ENCODE peak calls at places on chromosomes 3 and 15, in ten cellular contexts. K is right lobe of liver; Y is upper lobe of left lung; X is K562; O is IMR-90; N is colonic mucosa; F is HAP-1; L is stomach; D is tibial artery; J is CD8-positive, alpha-beta T cell. R is an unnamed sample.
A peak's percentile ranks its signal among the peaks of the same experiment; 100 is the strongest.

GRCh38 chr3:32297366-32297765 is 58.9 kb downstream of the CMTM8 start:
- DNase-seq in K (no peak), Y (no peak), X (no peak), O (no peak), N (no peak), F (no peak), L (no peak), D (no peak), J (peak; percentile 34), R (no peak)

GRCh38 chr15:48447657-48448056 is 116.4 kb downstream of the DUT start:
- DNase-seq in K (no peak), Y (no peak), X (no peak), O (peak; percentile 82), N (no peak), F (no peak), L (no peak), D (no peak), J (no peak), R (no peak)

GRCh38 chr3:189132125-189132744 is 39.5 kb upstream of the TPRG1 start:
- DNase-seq in K (no peak), Y (no peak), X (no peak), O (peak; percentile 82), N (peak; percentile 61), F (no peak), L (peak; percentile 45), D (peak; percentile 59), J (peak; percentile 70), R (no peak)

GRCh38 chr3:64915778-64916177 is 228.0 kb upstream of the ADAMTS9 start:
- DNase-seq in K (no peak), Y (no peak), X (peak; percentile 7), O (peak; percentile 21), N (no peak), F (no peak), L (no peak), D (no peak), J (no peak), R (no peak)

GRCh38 chr3:69914395-69914794 is 85.1 kb upstream of the SAMMSON start:
- DNase-seq in K (no peak), Y (no peak), X (no peak), O (peak; percentile 16), N (no peak), F (no peak), L (no peak), D (no peak), J (no peak), R (no peak)

GRCh38 chr3:42653560-42654330 is at the start of gene ZBTB47:
- DNase-seq in K (no peak), Y (peak; percentile 89), X (peak; percentile 55), O (no peak), N (peak; percentile 52), F (peak; percentile 56), L (peak; percentile 61), D (peak; percentile 80), J (no peak), R (peak; percentile 64)

GRCh38 chr15:60913901-60914300 is 315.2 kb downstream of the RORA start:
- DNase-seq in K (no peak), Y (no peak), X (no peak), O (no peak), N (no peak), F (no peak), L (no peak), D (no peak), J (no peak), R (no peak)

GRCh38 chr3:147368151-147368550 is 38.2 kb downstream of the ZIC4 start:
- DNase-seq in K (no peak), Y (no peak), X (no peak), O (no peak), N (no peak), F (no peak), L (no peak), D (no peak), J (no peak), R (no peak)

GRCh38 chr15:40306908-40307307 is 827 bp downstream of the PLCB2 start:
- DNase-seq in K (no peak), Y (no peak), X (no peak), O (no peak), N (no peak), F (no peak), L (no peak), D (no peak), J (no peak), R (no peak)

GRCh38 chr15:90402230-90402629 is 14.2 kb downstream of the IQGAP1 start:
- DNase-seq in K (no peak), Y (no peak), X (no peak), O (peak; percentile 85), N (peak; percentile 17), F (no peak), L (no peak), D (peak; percentile 65), J (no peak), R (peak; percentile 87)

GRCh38 chr3:13113346-13114335 is 40.4 kb upstream of the IQSEC1 start:
- DNase-seq in K (no peak), Y (no peak), X (no peak), O (no peak), N (no peak), F (no peak), L (no peak), D (no peak), J (no peak), R (no peak)

GRCh38 chr15:34754674-34755418 is at the start of gene GJD2:
- DNase-seq in K (no peak), Y (peak; percentile 80), X (no peak), O (no peak), N (no peak), F (peak; percentile 13), L (no peak), D (no peak), J (no peak), R (peak; percentile 73)

GRCh38 chr15:34754171-34754580 is 622 bp downstream of the GJD2 start:
- DNase-seq in K (no peak), Y (peak; percentile 66), X (no peak), O (no peak), N (no peak), F (no peak), L (no peak), D (no peak), J (no peak), R (no peak)

GRCh38 chr15:34757262-34757661 is 2.5 kb upstream of the GJD2 start:
- DNase-seq in K (no peak), Y (no peak), X (no peak), O (no peak), N (no peak), F (no peak), L (no peak), D (no peak), J (no peak), R (no peak)

GRCh38 chr15:34755419-34755773 is 598 bp upstream of the GJD2 start:
- DNase-seq in K (no peak), Y (no peak), X (no peak), O (no peak), N (no peak), F (no peak), L (no peak), D (no peak), J (no peak), R (no peak)

GRCh38 chr15:34753236-34753894 is 1.4 kb downstream of the GJD2 start:
- DNase-seq in K (no peak), Y (no peak), X (peak; percentile 45), O (peak; percentile 71), N (no peak), F (peak; percentile 68), L (no peak), D (no peak), J (no peak), R (peak; percentile 86)
- H3K4me3 ChIP-seq in K (no peak overlapping the region), Y (no peak overlapping the region), X (no peak overlapping the region), O (no peak overlapping the region), N (no peak overlapping the region), F (no peak overlapping the region), L (no peak overlapping the region), D (no peak overlapping the region), J (no peak overlapping the region), R (no peak overlapping the region)

GRCh38 chr15:74418575-74419338 is 15.0 kb downstream of the SEMA7A start:
- DNase-seq in K (no peak), Y (peak; percentile 29), X (no peak), O (no peak), N (no peak), F (no peak), L (no peak), D (no peak), J (no peak), R (no peak)
- H3K4me1 ChIP-seq in K (no peaks in the 10 kb centered on the region), Y (peaks cover 7% of the 10 kb centered on the region), X (peaks cover 30% of the 10 kb centered on the region), O (peaks cover 43% of the 10 kb centered on the region), N (no peaks in the 10 kb centered on the region), F (no peaks in the 10 kb centered on the region), L (peaks cover 21% of the 10 kb centered on the region), D (peaks cover 16% of the 10 kb centered on the region), J (peaks cover 22% of the 10 kb centered on the region), R (peaks cover 39% of the 10 kb centered on the region)

GRCh38 chr15:64447536-64448315 is 12.7 kb upstream of the ZNF609 start:
- DNase-seq in K (no peak), Y (no peak), X (no peak), O (no peak), N (no peak), F (no peak), L (no peak), D (no peak), J (no peak), R (no peak)
- H3K36me3 ChIP-seq in K (no peaks in the 10 kb centered on the region), Y (no peaks in the 10 kb centered on the region), X (peaks cover 2% of the 10 kb centered on the region), O (peaks cover 15% of the 10 kb centered on the region), N (no peaks in the 10 kb centered on the region), F (peaks cover 8% of the 10 kb centered on the region), L (peaks cover 52% of the 10 kb centered on the region), D (peaks cover 54% of the 10 kb centered on the region), J (no peaks in the 10 kb centered on the region), R (peaks cover 5% of the 10 kb centered on the region)

GRCh38 chr15:53212785-53213184 is 422.6 kb upstream of the ONECUT1 start:
- DNase-seq in K (no peak), Y (no peak), X (no peak), O (no peak), N (no peak), F (no peak), L (no peak), D (no peak), J (no peak), R (no peak)

GRCh38 chr15:53209396-53210042 is 419.4 kb upstream of the ONECUT1 start:
- DNase-seq in K (no peak), Y (no peak), X (no peak), O (no peak), N (no peak), F (no peak), L (no peak), D (no peak), J (no peak), R (no peak)

GRCh38 chr15:53210653-53211052 is 420.5 kb upstream of the ONECUT1 start:
- DNase-seq in K (no peak), Y (no peak), X (no peak), O (no peak), N (no peak), F (no peak), L (no peak), D (no peak), J (no peak), R (no peak)

GRCh38 chr15:53213336-53213735 is 423.2 kb upstream of the ONECUT1 start:
- DNase-seq in K (no peak), Y (no peak), X (no peak), O (no peak), N (no peak), F (no peak), L (no peak), D (no peak), J (no peak), R (no peak)

DNA sequence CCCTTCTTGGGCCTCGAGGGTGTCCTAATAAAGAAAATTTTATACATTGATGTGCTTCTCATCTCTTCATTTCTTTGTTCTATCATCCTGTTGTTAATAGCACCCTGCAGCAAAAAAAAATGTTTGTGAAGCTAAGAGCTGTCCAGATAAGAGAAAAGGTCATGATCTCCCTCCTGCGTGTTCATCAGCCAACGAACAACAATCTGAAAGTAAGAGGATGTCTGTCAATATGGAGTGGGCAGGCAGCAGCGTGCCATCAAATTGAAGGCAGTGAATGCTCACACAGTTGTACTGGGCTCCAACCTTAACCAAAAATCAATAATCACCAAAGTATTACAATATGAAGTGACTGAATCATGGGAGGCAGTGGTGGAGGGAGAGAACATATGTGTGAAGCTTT is 418.6 kb upstream of the ONECUT1 start:
- DNase-seq in K (no peak), Y (no peak), X (no peak), O (no peak), N (no peak), F (no peak), L (no peak), D (no peak), J (no peak), R (no peak)
- H3K4me3 ChIP-seq in K (no peak overlapping the region), Y (no peak overlapping the region), X (no peak overlapping the region), O (no peak overlapping the region), N (no peak overlapping the region), F (no peak overlapping the region), L (no peak overlapping the region), D (no peak overlapping the region), J (no peak overlapping the region), R (no peak overlapping the region)

R was measured in cardiac muscle cell.